ENCODE peak calls at places on chromosomes 3 and 15, in eight cellular contexts. F, N, M, T, Y, W, L and A are unnamed samples.

GRCh38 chr3:135134293-135134692 is 339.2 kb downstream of the EPHB1 start:
- DNase-seq in Y (no peak), M (no peak), N (no peak), F (no peak), L (no peak), T (no peak), W (no peak), A (no peak)

GRCh38 chr15:54790693-54791092 is 406.0 kb downstream of the RSL24D1 start:
- DNase-seq in L (no peak), Y (no peak), F (no peak), T (no peak), N (no peak), M (no peak), W (no peak), A (no peak)

GRCh38 chr15:48393650-48394049 is 62.4 kb downstream of the DUT start:
- DNase-seq in N (peak), F (no peak), M (no peak), W (no peak), T (no peak), Y (peak), L (no peak), A (no peak)

GRCh38 chr3:37992271-37993066 is 1.9 kb downstream of the VILL start:
- DNase-seq in M (no peak), Y (no peak), F (no peak), N (no peak), T (no peak), L (no peak), W (no peak), A (no peak)

GRCh38 chr3:177157492-177157891 is 39.8 kb downstream of the TBL1XR1 start:
- DNase-seq in W (no peak), T (no peak), F (no peak), M (no peak), L (no peak), N (no peak), Y (no peak), A (no peak)

GRCh38 chr3:31815631-31816440 is 165.2 kb downstream of the OSBPL10 start:
- DNase-seq in F (no peak), N (no peak), W (no peak), Y (no peak), M (no peak), T (no peak), L (no peak), A (no peak)

GRCh38 chr3:49928511-49929017 is 1.0 kb downstream of the MON1A start:
- DNase-seq in W (no peak), M (no peak), Y (no peak), L (no peak), T (no peak), N (no peak), F (no peak), A (no peak)

GRCh38 chr15:73617310-73617709 is 15.9 kb downstream of the NPTN start:
- DNase-seq in N (no peak), W (no peak), L (no peak), Y (no peak), F (no peak), M (no peak), T (no peak), A (no peak)

GRCh38 chr15:36301931-36302330 is 277.5 kb upstream of the CDIN1 start:
- DNase-seq in W (no peak), T (no peak), Y (no peak), N (no peak), F (no peak), L (no peak), M (no peak), A (no peak)

GRCh38 chr15:70835415-70835814 is 18.5 kb downstream of the LARP6 start:
- DNase-seq in L (no peak), M (no peak), T (no peak), F (no peak), N (peak), W (no peak), Y (no peak), A (no peak)

GRCh38 chr15:57205027-57205855 is 171.1 kb upstream of the CGNL1 start:
- DNase-seq in T (no peak), W (no peak), F (no peak), N (no peak), M (no peak), L (no peak), Y (no peak), A (no peak)

GRCh38 chr3:189041482-189042090 is 130.2 kb upstream of the TPRG1 start:
- DNase-seq in M (peak), W (peak), L (peak), T (peak), Y (peak), F (no peak), N (no peak), A (peak)